ENCODE peak calls at places on chromosomes 11 and 22, in nine cellular contexts. F, Y, V, C, U, Q, O, J and R are unnamed samples.
A peak's percentile ranks its signal among the peaks of the same experiment; 100 is the strongest.

GRCh38 chr11:93606314-93606713 is 55.2 kb upstream of the CEP295 start:
- DNase-seq in F (no peak), Y (no peak), V (no peak), C (no peak), U (no peak), Q (no peak), O (no peak), J (no peak), R (no peak)

GRCh38 chr11:69442807-69443137 is 38.7 kb upstream of the LINC01488 start:
- DNase-seq in F (no peak), Y (no peak), V (no peak), C (no peak), U (peak; percentile 87), Q (peak; percentile 83), O (no peak), J (peak; percentile 37), R (peak; percentile 83)

GRCh38 chr11:43789700-43790443 is 90.8 kb upstream of the ALKBH3 start:
- DNase-seq in F (no peak), Y (no peak), V (no peak), C (no peak), U (peak; percentile 69), Q (no peak), O (peak; percentile 52), J (peak; percentile 55), R (no peak)

GRCh38 chr22:28766628-28767027 is 5.9 kb upstream of the CCDC117 start:
- DNase-seq in F (no peak), Y (no peak), V (no peak), C (no peak), U (no peak), Q (no peak), O (no peak), J (no peak), R (no peak)

GRCh38 chr22:36211237-36211881 is 9.8 kb upstream of the APOL4 start:
- DNase-seq in F (no peak), Y (no peak), V (no peak), C (no peak), U (no peak), Q (no peak), O (peak; percentile 75), J (peak; percentile 43), R (no peak)

GRCh38 chr11:129428027-129428426 is 52.4 kb downstream of the BARX2 start:
- DNase-seq in F (no peak), Y (no peak), V (no peak), C (no peak), U (no peak), Q (no peak), O (no peak), J (no peak), R (no peak)

GRCh38 chr11:85823816-85824215 is 12.9 kb upstream of the SYTL2 start:
- DNase-seq in F (no peak), Y (peak; percentile 66), V (no peak), C (no peak), U (no peak), Q (no peak), O (no peak), J (peak; percentile 24), R (no peak)

GRCh38 chr22:25193130-25193529 is 6.5 kb upstream of the CRYBB3 start:
- DNase-seq in F (no peak), Y (no peak), V (no peak), C (no peak), U (no peak), Q (no peak), O (no peak), J (no peak), R (no peak)

GRCh38 chr22:30614879-30615278 is 7.9 kb downstream of the TCN2 start:
- DNase-seq in F (no peak), Y (no peak), V (no peak), C (no peak), U (peak; percentile 52), Q (no peak), O (no peak), J (no peak), R (no peak)

GRCh38 chr22:27348634-27349033 is 452.9 kb downstream of the MN1 start:
- DNase-seq in F (no peak), Y (no peak), V (no peak), C (no peak), U (no peak), Q (no peak), O (peak; percentile 57), J (peak; percentile 9), R (no peak)

GRCh38 chr22:36761553-36762240 is 14.2 kb downstream of the IFT27 start:
- DNase-seq in F (no peak), Y (no peak), V (no peak), C (no peak), U (no peak), Q (peak; percentile 38), O (no peak), J (no peak), R (no peak)

GRCh38 chr22:19577422-19577966 is 53.3 kb upstream of the CLDN5 start:
- DNase-seq in F (no peak), Y (no peak), V (no peak), C (no peak), U (no peak), Q (no peak), O (no peak), J (no peak), R (no peak)

GRCh38 chr11:119338946-119339580 is 1.6 kb downstream of the C1QTNF5 start:
- DNase-seq in F (no peak), Y (no peak), V (no peak), C (no peak), U (no peak), Q (peak; percentile 70), O (no peak), J (no peak), R (no peak)

GRCh38 chr11:67641302-67642147 is 2.0 kb upstream of the TBX10 start:
- DNase-seq in F (no peak), Y (no peak), V (no peak), C (no peak), U (no peak), Q (peak; percentile 62), O (no peak), J (no peak), R (no peak)

DNA sequence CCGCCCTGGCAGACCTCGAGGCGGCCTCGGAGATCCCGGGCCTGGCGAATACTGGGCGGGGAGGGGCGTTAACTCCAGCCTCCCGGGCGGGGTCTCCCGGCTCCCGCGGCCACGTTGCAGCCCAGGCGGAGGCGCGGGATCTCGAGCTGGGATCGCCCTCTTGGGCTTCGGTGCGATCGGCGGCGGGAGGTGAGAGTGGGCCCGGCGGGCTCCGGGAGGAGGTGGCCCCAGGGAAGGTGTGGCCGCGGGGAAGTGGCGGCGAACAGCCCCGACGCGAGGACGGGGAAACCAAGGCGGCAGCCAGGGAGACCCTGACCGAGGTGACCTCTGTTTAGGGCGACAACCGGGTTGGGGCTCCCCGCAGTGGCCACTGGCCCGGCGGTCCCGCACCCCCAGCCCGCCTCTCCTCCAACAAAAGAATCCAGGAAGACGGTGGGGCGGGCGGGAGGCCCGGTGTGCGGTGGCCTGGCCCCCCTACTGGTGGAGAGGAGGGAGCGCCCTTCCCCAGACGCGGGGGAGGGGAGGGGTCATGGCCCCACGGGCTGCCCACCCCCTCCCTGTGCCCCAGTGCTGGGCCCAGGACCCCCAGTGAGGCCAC is at the start of gene PHETA2:
- DNase-seq in F (peak; percentile 61), Y (peak; percentile 56), V (no peak), C (no peak), U (no peak), Q (peak; percentile 88), O (peak; percentile 63), J (peak; percentile 45), R (peak; percentile 79)
- TF ChIP-seq CTCF in F (peak; percentile 19), Y (no peak), V (no peak), C (peak; percentile 43), U (no peak), Q (no peak), O (peak; percentile 42), J (peak; percentile 31), R (peak; percentile 50)

GRCh38 chr11:2811206-2812091 is 74.1 kb downstream of the CDKN1C start:
- DNase-seq in F (no peak), Y (no peak), V (no peak), C (no peak), U (no peak), Q (peak; percentile 77), O (no peak), J (no peak), R (no peak)
- H3K4me3 ChIP-seq in F (no peak overlapping the region), Y (no peak overlapping the region), V (peak overlapping the region; percentile 32), C (no peak overlapping the region), U (no peak overlapping the region), Q (no peak overlapping the region), O (no peak overlapping the region), J (no peak overlapping the region), R (no peak overlapping the region)

GRCh38 chr11:72129381-72129780 is 6.1 kb upstream of the FOLR3 start:
- DNase-seq in F (no peak), Y (no peak), V (no peak), C (no peak), U (no peak), Q (no peak), O (no peak), J (no peak), R (no peak)
- H3K9me3 ChIP-seq in F (no peaks in the 10 kb centered on the region), Y (peaks cover 5% of the 10 kb centered on the region), V (no peaks in the 10 kb centered on the region), C (peaks cover 8% of the 10 kb centered on the region), U (no peaks in the 10 kb centered on the region), Q (peaks cover 4% of the 10 kb centered on the region), O (no peaks in the 10 kb centered on the region), J (no peaks in the 10 kb centered on the region), R (peaks cover 21% of the 10 kb centered on the region)

GRCh38 chr11:32580967-32581366 is 2.7 kb upstream of the EIF3M start:
- DNase-seq in F (no peak), Y (no peak), V (no peak), C (no peak), U (peak; percentile 81), Q (no peak), O (peak; percentile 87), J (no peak), R (peak; percentile 43)

GRCh38 chr11:32584921-32585320 is 1.3 kb downstream of the EIF3M start:
- DNase-seq in F (no peak), Y (no peak), V (no peak), C (no peak), U (no peak), Q (no peak), O (no peak), J (no peak), R (no peak)

GRCh38 chr11:32581556-32581955 is 2.1 kb upstream of the EIF3M start:
- DNase-seq in F (no peak), Y (no peak), V (no peak), C (no peak), U (peak; percentile 64), Q (no peak), O (no peak), J (no peak), R (no peak)

GRCh38 chr11:32583451-32584271 is at the start of gene EIF3M:
- DNase-seq in F (peak; percentile 97), Y (peak; percentile 95), V (peak; percentile 97), C (peak; percentile 87), U (peak; percentile 92), Q (peak; percentile 99), O (peak; percentile 98), J (peak; percentile 97), R (peak; percentile 98)

DNA sequence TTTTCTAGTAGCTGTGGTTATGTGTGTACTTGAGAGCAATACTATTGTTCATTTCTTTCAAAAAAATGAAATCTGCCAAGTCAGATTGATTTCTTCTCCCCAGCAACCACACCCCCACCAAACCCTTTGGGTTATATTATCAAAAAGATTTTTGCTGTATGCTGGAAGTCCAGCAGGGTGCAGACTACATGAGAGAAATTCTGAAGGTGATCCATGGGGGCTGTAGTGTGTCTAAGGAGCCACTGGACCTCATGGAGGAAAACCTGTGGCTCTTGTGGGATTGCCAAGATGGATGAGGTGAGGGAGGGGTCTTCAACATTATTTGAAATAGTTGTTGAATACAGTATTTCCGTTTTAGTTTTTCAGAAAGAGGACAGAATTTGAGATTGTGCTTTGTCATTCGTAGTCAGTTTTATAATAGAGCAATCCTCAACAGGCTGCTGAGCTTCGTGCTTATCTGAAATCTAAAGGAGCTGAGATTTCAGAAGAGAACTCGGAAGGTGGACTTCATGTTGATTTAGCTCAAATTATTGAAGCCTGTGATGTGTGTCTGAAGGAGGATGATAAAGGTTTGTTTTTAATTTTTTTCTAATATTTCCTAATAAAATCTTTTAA is 3.1 kb downstream of the EIF3M start:
- DNase-seq in F (no peak), Y (no peak), V (no peak), C (no peak), U (peak; percentile 50), Q (no peak), O (peak; percentile 33), J (peak; percentile 20), R (no peak)
- TF ChIP-seq CTCF in F (no peak), Y (no peak), V (no peak), C (peak; percentile 43), U (no peak), Q (no peak), O (peak; percentile 45), J (peak; percentile 29), R (peak; percentile 46)